ENCODE peak calls at places on chromosome 1, in five cellular contexts. A, H, W, S and E are unnamed samples.

GRCh38 chr1:101460709-101461108 is 223.9 kb downstream of the S1PR1 start:
- DNase-seq in A (no peak), W (no peak), S (no peak), H (no peak), E (peak)

GRCh38 chr1:63739452-63739851 is 34.4 kb upstream of the ROR1 start:
- DNase-seq in H (no peak), S (no peak), A (peak), W (peak), E (peak)

GRCh38 chr1:121440993-121441392 is 256.2 kb downstream of the SRGAP2C start:
- DNase-seq in H (no peak), S (no peak), W (no peak), A (no peak), E (no peak)

GRCh38 chr1:42142894-42143675 is 10.1 kb upstream of the GUCA2B start:
- DNase-seq in S (no peak), H (no peak), W (no peak), A (no peak), E (peak)

GRCh38 chr1:172818841-172819527 is 160.1 kb downstream of the FASLG start:
- DNase-seq in A (no peak), W (no peak), S (no peak), H (no peak), E (no peak)

GRCh38 chr1:9426291-9426711 is 113.0 kb upstream of the SLC25A33 start:
- DNase-seq in H (no peak), W (no peak), S (no peak), A (no peak), E (no peak)

GRCh38 chr1:107897428-107898339 is 67.3 kb downstream of the VAV3 start:
- DNase-seq in A (no peak), S (no peak), H (no peak), W (no peak), E (no peak)

GRCh38 chr1:121586369-121587229 is 401.8 kb downstream of the SRGAP2C start:
- DNase-seq in H (peak), W (peak), A (peak), S (no peak), E (no peak)

GRCh38 chr1:158654570-158654969 is 31.9 kb downstream of the SPTA1 start:
- DNase-seq in S (no peak), A (no peak), H (no peak), W (peak), E (no peak)

GRCh38 chr1:193348126-193349045 is 162.0 kb upstream of the B3GALT2 start:
- DNase-seq in H (peak), A (no peak), S (peak), W (peak), E (no peak)

GRCh38 chr1:151237678-151238466 is 16.7 kb upstream of the PSMD4 start:
- DNase-seq in A (no peak), W (no peak), H (no peak), S (no peak), E (no peak)

GRCh38 chr1:53401815-53402745 is 57.1 kb upstream of the DMRTB1 start:
- DNase-seq in H (no peak), A (peak), S (no peak), W (no peak), E (no peak)

GRCh38 chr1:220804202-220804586 is 17.5 kb downstream of the MTARC1 start:
- DNase-seq in A (no peak), H (no peak), S (no peak), W (no peak), E (no peak)

GRCh38 chr1:109535481-109535880 is 4.2 kb upstream of the GPR61 start:
- DNase-seq in A (no peak), H (no peak), W (no peak), S (no peak), E (no peak)

GRCh38 chr1:209106237-209106741 is 477.2 kb upstream of the CAMK1G start:
- DNase-seq in W (peak), S (peak), H (peak), A (peak), E (no peak)
- H3K4me2 ChIP-seq in W (peak), S (no peak), H (no peak), A (no peak), E (no peak)

GRCh38 chr1:206504363-206504713 is 3.0 kb upstream of the RASSF5 start:
- DNase-seq in S (no peak), H (no peak), W (no peak), A (no peak), E (no peak)

GRCh38 chr1:206501881-206502280 is 5.5 kb upstream of the RASSF5 start:
- DNase-seq in S (no peak), W (no peak), A (no peak), H (no peak), E (no peak)

GRCh38 chr1:206502403-206502802 is 4.9 kb upstream of the RASSF5 start:
- DNase-seq in H (no peak), W (no peak), A (no peak), S (no peak), E (no peak)

GRCh38 chr1:206502813-206503212 is 4.5 kb upstream of the RASSF5 start:
- DNase-seq in W (no peak), H (no peak), S (peak), A (no peak), E (no peak)

DNA sequence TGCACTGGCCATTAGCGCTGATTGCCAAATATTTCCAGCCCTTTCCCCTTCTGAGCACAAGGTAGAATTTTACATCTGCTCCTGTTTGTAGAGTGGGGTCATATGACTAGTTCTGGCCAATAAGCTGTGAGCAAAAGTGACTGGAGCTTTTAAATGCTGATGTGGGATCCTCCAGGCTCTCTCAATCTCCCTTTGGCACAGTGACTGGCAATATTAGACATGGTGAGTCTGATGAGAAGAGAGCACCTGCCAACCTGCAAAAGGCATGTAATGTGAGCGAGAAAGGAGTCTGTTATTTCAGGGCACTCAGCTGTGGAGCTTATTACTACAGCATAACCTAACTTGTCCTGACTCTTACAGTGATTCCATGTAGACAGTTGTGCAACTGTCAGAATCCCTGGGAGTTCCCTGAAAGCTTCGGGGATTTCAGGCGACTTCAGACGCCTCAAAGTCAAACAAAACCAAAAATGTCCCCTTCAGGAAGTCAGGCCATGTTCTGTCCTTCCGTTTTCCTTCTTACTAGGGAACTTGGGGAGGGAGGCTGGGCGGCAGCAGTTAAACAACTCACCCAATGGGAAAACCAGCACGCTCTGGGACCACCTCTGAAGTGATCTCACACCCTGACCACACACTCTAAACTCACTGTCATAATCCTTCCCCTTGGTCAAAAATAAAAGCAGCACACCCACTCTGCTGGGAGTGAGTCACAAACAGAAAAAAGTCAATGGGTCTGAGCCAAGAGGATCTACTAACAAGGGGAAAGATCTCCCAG is 3.6 kb upstream of the RASSF5 start:
- DNase-seq in H (no peak), W (no peak), S (peak), A (no peak), E (peak)
- H3K4me2 ChIP-seq in H (no peak), W (no peak), S (peak), A (no peak), E (peak)

GRCh38 chr1:161261859-161262225 is 3.3 kb downstream of the PCP4L1 start:
- DNase-seq in H (no peak), A (no peak), W (no peak), S (no peak), E (no peak)

GRCh38 chr1:161260939-161261858 is 2.7 kb downstream of the PCP4L1 start:
- DNase-seq in W (no peak), H (peak), S (peak), A (no peak), E (no peak)

GRCh38 chr1:161259765-161260164 is 1.2 kb downstream of the PCP4L1 start:
- DNase-seq in A (no peak), H (no peak), W (no peak), S (no peak), E (no peak)

GRCh38 chr1:161260346-161260745 is 1.8 kb downstream of the PCP4L1 start:
- DNase-seq in A (no peak), S (no peak), W (no peak), H (no peak), E (no peak)

GRCh38 chr1:161258439-161259386 is at the start of gene PCP4L1:
- DNase-seq in A (peak), H (peak), W (peak), S (peak), E (peak)
- H3K4me2 ChIP-seq in A (peak), H (peak), W (peak), S (peak), E (peak)

GRCh38 chr1:164821648-164822047 is 262.7 kb downstream of the PBX1 start:
- DNase-seq in W (no peak), H (no peak), S (no peak), A (no peak), E (no peak)
- H3K4me2 ChIP-seq in W (no peak), H (no peak), S (no peak), A (no peak), E (no peak)